ENCODE peak calls at places on chromosomes 6 and 20, in nine cellular contexts. C is A549, I is tibial nerve, U is astrocyte of the cerebellum, D is OCI-LY7, J is fibroblast of pulmonary artery, P is ovary, Y is epithelial cell of proximal tubule, H is pancreas. N is an unnamed sample.

GRCh38 chr6:89564752-89565427 is 73.7 kb downstream of the LYRM2 start:
- DNase-seq in D (no peak), C (no peak), P (peak), I (no peak), U (peak), Y (no peak), J (no peak), H (no peak), N (peak)

GRCh38 chr6:218153-219018 is 73.9 kb upstream of the DUSP22 start:
- DNase-seq in U (no peak), I (no peak), P (no peak), D (peak), Y (no peak), C (no peak), J (no peak), H (no peak), N (no peak)

GRCh38 chr6:152343735-152344360 is 293.3 kb downstream of the SYNE1 start:
- DNase-seq in Y (no peak), U (no peak), D (no peak), C (no peak), I (no peak), J (no peak), H (no peak), P (no peak), N (no peak)

GRCh38 chr6:33731751-33732282 is 14.9 kb downstream of the IP6K3 start:
- DNase-seq in H (peak), Y (no peak), I (no peak), C (no peak), U (no peak), P (no peak), D (no peak), J (no peak), N (no peak)

GRCh38 chr6:52512199-52512598 is 64.7 kb downstream of the TRAM2 start:
- DNase-seq in I (peak), U (no peak), J (peak), C (peak), H (no peak), Y (no peak), D (no peak), P (peak), N (peak)

GRCh38 chr6:13624871-13625288 is 9.7 kb downstream of the NOL7 start:
- DNase-seq in I (no peak), D (peak), U (no peak), J (peak), Y (no peak), P (no peak), C (peak), H (no peak), N (peak)

GRCh38 chr6:9250852-9251251 is 815.5 kb upstream of the SLC35B3 start:
- DNase-seq in J (peak), Y (peak), C (no peak), D (peak), H (peak), U (peak), I (no peak), P (no peak), N (peak)

GRCh38 chr6:112298816-112299281 is 44.5 kb upstream of the LAMA4 start:
- DNase-seq in D (no peak), C (peak), J (peak), H (no peak), I (no peak), Y (peak), U (peak), P (no peak), N (peak)

GRCh38 chr6:32952817-32953739 is at the start of gene HLA-DMA:
- DNase-seq in U (peak), D (peak), J (peak), C (peak), I (peak), P (peak), Y (peak), H (peak), N (peak)

GRCh38 chr6:2875840-2876207 is 27.3 kb downstream of the SERPINB9 start:
- DNase-seq in U (no peak), Y (no peak), I (no peak), P (no peak), H (no peak), C (no peak), D (peak), J (no peak), N (no peak)

GRCh38 chr6:7106752-7107577 is 796 bp upstream of the RREB1 start:
- DNase-seq in J (no peak), C (peak), H (peak), I (peak), Y (no peak), P (peak), U (no peak), D (peak), N (no peak)

GRCh38 chr20:60725311-60725906 is 526.7 kb upstream of the CDH4 start:
- DNase-seq in U (no peak), D (no peak), C (no peak), H (no peak), I (no peak), J (no peak), Y (no peak), P (no peak), N (no peak)

DNA sequence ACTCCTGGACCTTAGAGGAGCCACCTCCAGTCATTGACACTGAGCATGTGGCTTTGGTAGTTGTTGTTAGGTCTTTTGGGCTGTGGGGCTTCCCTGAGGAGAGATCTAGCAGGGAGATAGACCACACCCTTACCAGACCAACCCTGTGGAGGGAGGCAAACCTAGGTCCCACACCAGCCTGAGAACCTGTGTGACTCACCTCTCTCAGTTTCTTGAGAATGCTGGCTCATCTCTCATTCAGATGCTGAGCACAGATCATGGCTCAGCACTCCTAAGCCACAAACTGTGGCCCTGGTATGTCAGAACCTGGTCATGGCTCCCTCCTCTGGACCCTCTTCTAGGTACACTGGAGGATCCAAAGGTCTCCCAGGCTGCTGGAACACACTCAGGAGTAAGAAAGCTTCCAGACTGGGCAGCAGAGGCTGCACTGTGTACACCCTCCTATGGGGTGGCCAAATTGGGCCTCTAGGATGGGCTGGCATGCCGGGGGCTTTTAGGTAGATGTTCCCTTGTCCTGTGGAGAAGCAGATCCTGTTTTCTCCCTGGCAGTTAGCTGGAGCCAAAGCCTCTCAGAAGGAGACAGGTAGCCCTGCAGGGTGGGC is 1294.5 kb downstream of the KHDRBS2 start:
- DNase-seq in D (no peak), P (no peak), C (no peak), Y (no peak), J (no peak), U (no peak), I (no peak), H (no peak), N (no peak)
- TF ChIP-seq CTCF in D (no peak), P (no peak), C (no peak), Y (no peak), J (no peak), U (no peak), I (no peak), H (no peak), N (no peak)

GRCh38 chr6:105259912-105260889 is 80.4 kb upstream of the POPDC3 start:
- DNase-seq in J (no peak), P (no peak), D (no peak), U (no peak), H (no peak), C (no peak), Y (no peak), I (no peak), N (no peak)
- H3K4me3 ChIP-seq in J (no peak), P (no peak), D (no peak), U (no peak), H (no peak), C (no peak), Y (no peak), I (no peak), N (no peak)

GRCh38 chr20:51378171-51378928 is 164.2 kb downstream of the NFATC2 start:
- DNase-seq in J (no peak), Y (no peak), H (no peak), P (no peak), U (no peak), D (no peak), I (no peak), C (no peak), N (no peak)
- TF ChIP-seq CTCF in J (peak), Y (peak), H (no peak), P (no peak), U (no peak), D (peak), I (no peak), C (no peak), N (peak)

DNA sequence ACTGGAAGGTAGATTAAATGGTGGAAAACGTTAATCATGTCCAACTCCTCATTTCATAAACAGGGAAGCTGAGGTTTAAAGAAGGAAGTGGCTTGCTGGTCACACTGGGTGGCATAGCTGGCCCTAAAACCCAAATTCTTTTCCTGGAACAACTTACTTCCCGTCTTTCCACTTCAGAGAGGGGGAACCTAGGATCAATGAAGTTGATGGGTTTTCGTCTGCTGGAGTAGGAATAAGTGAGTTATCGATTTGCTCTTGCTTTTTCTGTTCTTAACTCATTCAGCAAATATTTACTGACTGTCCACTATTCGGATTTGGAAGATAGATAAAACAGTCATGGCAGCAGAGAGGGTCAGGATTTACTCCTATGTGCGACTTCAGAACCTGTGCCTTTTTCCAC is 1.2 kb upstream of the SYS1 start:
- DNase-seq in Y (no peak), C (no peak), J (no peak), H (no peak), D (no peak), I (no peak), P (no peak), U (no peak), N (no peak)
- H3K4me3 ChIP-seq in Y (no peak), C (no peak), J (no peak), H (no peak), D (no peak), I (no peak), P (no peak), U (no peak), N (no peak)

GRCh38 chr6:138401960-138402832 is 1.8 kb upstream of the HEBP2 start:
- DNase-seq in I (no peak), Y (no peak), H (no peak), D (no peak), C (no peak), P (no peak), J (no peak), U (no peak), N (no peak)

GRCh38 chr6:138403801-138404665 is at the start of gene HEBP2:
- DNase-seq in J (peak), D (peak), U (peak), P (peak), I (peak), Y (no peak), H (peak), C (peak), N (peak)

GRCh38 chr6:138404666-138405337 is 779 bp downstream of the HEBP2 start:
- DNase-seq in C (peak), J (no peak), U (no peak), I (no peak), P (peak), H (peak), Y (no peak), D (peak), N (no peak)

GRCh38 chr6:138402833-138403187 is 1.2 kb upstream of the HEBP2 start:
- DNase-seq in H (no peak), P (no peak), J (no peak), U (no peak), Y (no peak), D (no peak), C (no peak), I (no peak), N (no peak)

DNA sequence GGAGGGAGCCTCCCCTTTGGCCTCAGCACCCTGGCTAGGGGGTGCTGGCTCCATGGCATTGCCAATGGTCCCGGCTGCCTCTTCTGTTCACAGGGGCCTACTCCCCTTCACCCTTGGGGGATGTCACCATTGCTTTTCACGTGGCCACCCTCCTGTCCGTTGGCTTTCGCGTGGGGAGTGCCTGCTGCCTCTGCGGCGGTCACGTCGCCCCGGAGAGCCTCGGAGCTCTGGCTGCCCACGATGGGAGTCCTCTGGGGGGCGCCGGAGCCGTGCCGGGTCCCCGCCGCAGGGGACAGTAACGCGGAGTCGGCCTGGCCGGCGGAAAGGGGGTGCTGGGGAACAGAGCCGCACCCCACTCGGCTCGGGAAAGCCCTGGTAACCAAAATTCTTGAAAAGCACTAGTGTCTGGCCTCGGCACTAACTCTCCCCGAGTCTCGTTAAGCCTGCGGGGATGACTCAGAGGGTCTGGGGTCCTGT is 661 bp upstream of the HEBP2 start:
- DNase-seq in H (peak), P (peak), I (no peak), Y (no peak), U (no peak), C (peak), J (peak), D (peak), N (no peak)
- TF ChIP-seq CTCF in H (no peak), P (no peak), I (no peak), Y (peak), U (peak), C (no peak), J (no peak), D (no peak), N (no peak)

GRCh38 chr6:142293121-142293520 is 8.7 kb upstream of the ADGRG6 start:
- DNase-seq in H (no peak), C (no peak), U (no peak), P (no peak), D (no peak), J (no peak), Y (no peak), I (no peak), N (no peak)
- H3K4me3 ChIP-seq in H (no peak), C (no peak), U (no peak), P (no peak), D (no peak), J (no peak), Y (no peak), I (no peak), N (no peak)

DNA sequence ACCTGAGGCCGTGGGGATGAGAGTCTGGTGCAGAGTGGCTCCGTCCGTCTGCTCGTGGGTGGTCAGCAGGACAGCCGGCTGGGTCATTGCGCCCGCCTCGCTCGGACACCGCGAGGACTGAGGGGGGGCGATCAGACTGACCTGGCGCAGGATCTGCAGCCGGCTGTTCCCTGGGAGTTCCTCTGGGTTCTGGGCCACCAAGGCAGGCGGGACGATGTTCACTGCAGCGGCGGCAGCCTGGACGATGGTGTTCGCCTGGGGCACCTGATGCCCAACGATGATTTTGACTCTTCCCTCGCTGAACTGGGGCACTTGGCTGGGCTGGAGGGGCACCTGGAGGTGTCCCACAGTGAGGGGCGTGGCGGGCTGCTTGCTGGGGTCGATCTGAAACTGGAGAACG is 39.2 kb downstream of the ZFP64 start:
- DNase-seq in H (no peak), I (no peak), U (no peak), Y (no peak), D (no peak), J (no peak), P (no peak), C (no peak), N (no peak)
- TF ChIP-seq CTCF in H (no peak), I (no peak), U (no peak), Y (no peak), D (no peak), J (no peak), P (no peak), C (no peak), N (no peak)